ENCODE peak calls at places on chromosomes 6 and 20, in six cellular contexts. One of them, this sample, is unnamed.

GRCh38 chr20:43849496-43850197 is 65.0 kb upstream of the TOX2 start:
- DNase-seq in right atrium auricular region: peak
- DNase-seq in heart left ventricle: no peak
- DNase-seq in pancreas: no peak
- DNase-seq in psoas muscle: no peak
- DNase-seq in adipocyte: peak
- DNase-seq in this sample: no peak

GRCh38 chr6:16773376-16773775 is 12.1 kb upstream of the ATXN1 start:
- DNase-seq in adipocyte: no peak
- DNase-seq in right atrium auricular region: no peak
- DNase-seq in psoas muscle: no peak
- DNase-seq in pancreas: no peak
- DNase-seq in heart left ventricle: no peak
- DNase-seq in this sample: no peak

GRCh38 chr6:19312291-19312978 is 524.7 kb upstream of the ID4 start:
- DNase-seq in psoas muscle: no peak
- DNase-seq in adipocyte: no peak
- DNase-seq in pancreas: no peak
- DNase-seq in heart left ventricle: no peak
- DNase-seq in right atrium auricular region: no peak
- DNase-seq in this sample: no peak

GRCh38 chr20:10954137-10954840 is 280.5 kb upstream of the JAG1 start:
- DNase-seq in pancreas: peak
- DNase-seq in psoas muscle: no peak
- DNase-seq in heart left ventricle: no peak
- DNase-seq in adipocyte: no peak
- DNase-seq in right atrium auricular region: no peak
- DNase-seq in this sample: peak

GRCh38 chr20:17501701-17502100 is 29.5 kb downstream of the BFSP1 start:
- DNase-seq in right atrium auricular region: no peak
- DNase-seq in psoas muscle: no peak
- DNase-seq in adipocyte: no peak
- DNase-seq in heart left ventricle: no peak
- DNase-seq in pancreas: no peak
- DNase-seq in this sample: no peak

GRCh38 chr6:89258912-89259311 is 41.8 kb upstream of the GABRR1 start:
- DNase-seq in adipocyte: no peak
- DNase-seq in pancreas: no peak
- DNase-seq in heart left ventricle: no peak
- DNase-seq in right atrium auricular region: no peak
- DNase-seq in psoas muscle: no peak
- DNase-seq in this sample: no peak

GRCh38 chr6:155418017-155418749 is 37.5 kb downstream of the NOX3 start:
- DNase-seq in psoas muscle: peak
- DNase-seq in adipocyte: peak
- DNase-seq in right atrium auricular region: no peak
- DNase-seq in pancreas: no peak
- DNase-seq in heart left ventricle: peak
- DNase-seq in this sample: peak

GRCh38 chr6:19327684-19328083 is 509.5 kb upstream of the ID4 start:
- DNase-seq in right atrium auricular region: no peak
- DNase-seq in adipocyte: no peak
- DNase-seq in heart left ventricle: no peak
- DNase-seq in psoas muscle: no peak
- DNase-seq in pancreas: no peak
- DNase-seq in this sample: no peak

GRCh38 chr20:58839474-58839874 is 11.2 kb downstream of the GNAS-AS1 start:
- DNase-seq in right atrium auricular region: no peak
- DNase-seq in psoas muscle: no peak
- DNase-seq in heart left ventricle: no peak
- DNase-seq in adipocyte: peak
- DNase-seq in pancreas: peak
- DNase-seq in this sample: peak

GRCh38 chr20:56903858-56904257 is 274.8 kb downstream of the TFAP2C start:
- DNase-seq in psoas muscle: no peak
- DNase-seq in adipocyte: no peak
- DNase-seq in pancreas: no peak
- DNase-seq in heart left ventricle: no peak
- DNase-seq in right atrium auricular region: no peak
- DNase-seq in this sample: no peak

GRCh38 chr6:138572200-138572875 is 73.0 kb upstream of the NHSL1 start:
- DNase-seq in psoas muscle: peak
- DNase-seq in right atrium auricular region: peak
- DNase-seq in pancreas: peak
- DNase-seq in adipocyte: peak
- DNase-seq in heart left ventricle: peak
- DNase-seq in this sample: peak

GRCh38 chr6:5490495-5491069 is 229.3 kb downstream of the FARS2 start:
- DNase-seq in adipocyte: no peak
- DNase-seq in heart left ventricle: no peak
- DNase-seq in pancreas: no peak
- DNase-seq in right atrium auricular region: no peak
- DNase-seq in psoas muscle: no peak
- DNase-seq in this sample: no peak

GRCh38 chr6:145569140-145569539 is 166.2 kb downstream of the EPM2A start:
- DNase-seq in psoas muscle: no peak
- DNase-seq in right atrium auricular region: no peak
- DNase-seq in heart left ventricle: no peak
- DNase-seq in pancreas: no peak
- DNase-seq in adipocyte: peak
- DNase-seq in this sample: no peak

GRCh38 chr20:61736751-61737310 is 328.9 kb downstream of the TAF4 start:
- DNase-seq in heart left ventricle: no peak
- DNase-seq in right atrium auricular region: no peak
- DNase-seq in psoas muscle: no peak
- DNase-seq in adipocyte: no peak
- DNase-seq in pancreas: no peak
- DNase-seq in this sample: no peak

GRCh38 chr20:23100021-23100753 is 14.1 kb upstream of the CD93 start:
- DNase-seq in psoas muscle: no peak
- DNase-seq in pancreas: no peak
- DNase-seq in adipocyte: no peak
- DNase-seq in heart left ventricle: no peak
- DNase-seq in right atrium auricular region: no peak
- DNase-seq in this sample: no peak

GRCh38 chr6:9161731-9162130 is 726.4 kb upstream of the SLC35B3 start:
- DNase-seq in adipocyte: no peak
- DNase-seq in pancreas: no peak
- DNase-seq in right atrium auricular region: no peak
- DNase-seq in heart left ventricle: no peak
- DNase-seq in psoas muscle: no peak
- DNase-seq in this sample: no peak

GRCh38 chr6:75546401-75546800 is 52.8 kb upstream of the FILIP1 start:
- DNase-seq in pancreas: no peak
- DNase-seq in right atrium auricular region: no peak
- DNase-seq in heart left ventricle: no peak
- DNase-seq in adipocyte: peak
- DNase-seq in psoas muscle: no peak
- DNase-seq in this sample: no peak

GRCh38 chr20:19633985-19634384 is 124.1 kb upstream of the RIN2 start:
- DNase-seq in right atrium auricular region: no peak
- DNase-seq in psoas muscle: no peak
- DNase-seq in heart left ventricle: no peak
- DNase-seq in pancreas: no peak
- DNase-seq in adipocyte: peak
- DNase-seq in this sample: no peak

GRCh38 chr6:2205396-2205795 is 40.0 kb downstream of the GMDS start:
- DNase-seq in heart left ventricle: no peak
- DNase-seq in adipocyte: no peak
- DNase-seq in pancreas: no peak
- DNase-seq in psoas muscle: no peak
- DNase-seq in right atrium auricular region: no peak
- DNase-seq in this sample: no peak

GRCh38 chr20:13817342-13817741 is 32.5 kb downstream of the NDUFAF5 start:
- DNase-seq in psoas muscle: no peak
- DNase-seq in adipocyte: peak
- DNase-seq in pancreas: no peak
- DNase-seq in right atrium auricular region: no peak
- DNase-seq in heart left ventricle: no peak
- DNase-seq in this sample: no peak

GRCh38 chr6:34791164-34791841 is 580 bp upstream of the BLTP3A start:
- DNase-seq in right atrium auricular region: peak
- DNase-seq in pancreas: peak
- DNase-seq in heart left ventricle: peak
- DNase-seq in adipocyte: peak
- DNase-seq in psoas muscle: peak
- DNase-seq in this sample: peak

GRCh38 chr6:109486068-109486467 is 3.0 kb upstream of the ZBTB24 start:
- DNase-seq in psoas muscle: no peak
- DNase-seq in right atrium auricular region: no peak
- DNase-seq in pancreas: no peak
- DNase-seq in heart left ventricle: no peak
- DNase-seq in adipocyte: no peak
- DNase-seq in this sample: no peak

GRCh38 chr6:8828376-8828775 is 393.0 kb upstream of the SLC35B3 start:
- DNase-seq in right atrium auricular region: no peak
- DNase-seq in heart left ventricle: no peak
- DNase-seq in psoas muscle: no peak
- DNase-seq in pancreas: no peak
- DNase-seq in adipocyte: no peak
- DNase-seq in this sample: no peak

GRCh38 chr6:139380168-139380567 is 5.7 kb upstream of the CITED2 start:
- DNase-seq in adipocyte: no peak
- DNase-seq in psoas muscle: no peak
- DNase-seq in right atrium auricular region: no peak
- DNase-seq in heart left ventricle: no peak
- DNase-seq in pancreas: no peak
- DNase-seq in this sample: no peak

GRCh38 chr20:2256132-2256531 is 39.7 kb upstream of the TGM3 start:
- DNase-seq in psoas muscle: no peak
- DNase-seq in pancreas: no peak
- DNase-seq in heart left ventricle: no peak
- DNase-seq in right atrium auricular region: no peak
- DNase-seq in adipocyte: no peak
- DNase-seq in this sample: no peak

GRCh38 chr20:51593584-51593983 is 51.1 kb upstream of the NFATC2 start:
- DNase-seq in right atrium auricular region: no peak
- DNase-seq in adipocyte: no peak
- DNase-seq in heart left ventricle: no peak
- DNase-seq in psoas muscle: no peak
- DNase-seq in pancreas: no peak
- DNase-seq in this sample: no peak

GRCh38 chr20:51595744-51596143 is 53.2 kb upstream of the NFATC2 start:
- DNase-seq in psoas muscle: no peak
- DNase-seq in adipocyte: no peak
- DNase-seq in right atrium auricular region: no peak
- DNase-seq in pancreas: no peak
- DNase-seq in heart left ventricle: no peak
- DNase-seq in this sample: no peak

GRCh38 chr20:51594999-51595532 is 52.5 kb upstream of the NFATC2 start:
- DNase-seq in psoas muscle: peak
- DNase-seq in pancreas: peak
- DNase-seq in heart left ventricle: peak
- DNase-seq in right atrium auricular region: peak
- DNase-seq in adipocyte: peak
- DNase-seq in this sample: peak

GRCh38 chr20:51592564-51592963 is 50.0 kb upstream of the NFATC2 start:
- DNase-seq in adipocyte: no peak
- DNase-seq in pancreas: no peak
- DNase-seq in psoas muscle: no peak
- DNase-seq in heart left ventricle: no peak
- DNase-seq in right atrium auricular region: no peak
- DNase-seq in this sample: no peak

DNA sequence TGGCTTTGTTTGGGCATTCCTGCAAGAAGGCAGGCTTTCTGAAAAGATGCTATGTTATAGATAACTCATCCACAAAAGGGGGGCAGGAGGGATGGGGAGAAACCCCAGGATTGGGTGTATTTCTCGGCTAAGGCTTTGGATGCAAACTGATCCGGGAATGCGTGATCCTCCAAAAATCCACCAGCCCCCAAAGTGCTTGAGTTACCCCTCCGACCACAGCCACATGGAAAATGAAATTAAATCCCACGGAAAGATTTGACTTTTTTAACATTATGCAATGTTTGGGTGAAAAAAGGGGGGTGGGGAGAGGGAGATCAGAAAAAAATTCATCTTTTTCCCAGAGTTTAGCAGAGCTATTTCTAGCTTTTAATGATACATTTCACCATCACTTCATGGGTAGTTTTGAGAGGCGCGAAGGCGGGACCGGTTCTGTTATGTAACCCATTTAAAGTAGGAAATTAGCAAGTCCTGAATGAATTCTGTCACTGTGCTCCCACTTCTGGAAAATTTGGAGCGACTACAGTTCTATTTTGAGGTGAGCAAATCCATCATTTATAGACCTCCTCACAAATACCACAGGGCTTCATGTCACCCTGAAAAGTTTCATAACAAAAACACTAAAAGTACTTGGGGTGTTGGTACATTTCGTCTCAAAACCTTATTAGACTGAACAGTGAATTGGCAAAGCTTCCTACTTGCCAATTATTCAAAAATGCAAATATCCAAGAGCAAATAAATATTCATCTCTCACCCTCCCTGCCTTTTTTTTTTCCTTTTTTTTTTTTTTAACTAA is 51.9 kb upstream of the NFATC2 start:
- DNase-seq in right atrium auricular region: peak
- DNase-seq in pancreas: no peak
- DNase-seq in psoas muscle: no peak
- DNase-seq in heart left ventricle: no peak
- DNase-seq in adipocyte: peak
- DNase-seq in this sample: no peak
- H3K4me3 ChIP-seq in right atrium auricular region: no peak
- H3K4me3 ChIP-seq in pancreas: no peak
- H3K4me3 ChIP-seq in psoas muscle: no peak
- H3K4me3 ChIP-seq in heart left ventricle: no peak
- H3K4me3 ChIP-seq in adipocyte: no peak
- H3K4me3 ChIP-seq in this sample: no peak

GRCh38 chr6:3751019-3751729 is at the start of gene PXDC1:
- DNase-seq in psoas muscle: no peak
- DNase-seq in heart left ventricle: no peak
- DNase-seq in right atrium auricular region: no peak
- DNase-seq in pancreas: no peak
- DNase-seq in adipocyte: no peak
- DNase-seq in this sample: peak
- H3K4me3 ChIP-seq in psoas muscle: peak
- H3K4me3 ChIP-seq in heart left ventricle: peak
- H3K4me3 ChIP-seq in right atrium auricular region: peak
- H3K4me3 ChIP-seq in pancreas: peak
- H3K4me3 ChIP-seq in adipocyte: peak
- H3K4me3 ChIP-seq in this sample: peak

GRCh38 chr6:54236984-54237383 is 71.3 kb upstream of the TINAG start:
- DNase-seq in right atrium auricular region: no peak
- DNase-seq in psoas muscle: no peak
- DNase-seq in pancreas: no peak
- DNase-seq in adipocyte: no peak
- DNase-seq in heart left ventricle: no peak
- DNase-seq in this sample: no peak
- H3K4me3 ChIP-seq in right atrium auricular region: no peak
- H3K4me3 ChIP-seq in psoas muscle: no peak
- H3K4me3 ChIP-seq in pancreas: no peak
- H3K4me3 ChIP-seq in adipocyte: no peak
- H3K4me3 ChIP-seq in heart left ventricle: no peak
- H3K4me3 ChIP-seq in this sample: no peak

DNA sequence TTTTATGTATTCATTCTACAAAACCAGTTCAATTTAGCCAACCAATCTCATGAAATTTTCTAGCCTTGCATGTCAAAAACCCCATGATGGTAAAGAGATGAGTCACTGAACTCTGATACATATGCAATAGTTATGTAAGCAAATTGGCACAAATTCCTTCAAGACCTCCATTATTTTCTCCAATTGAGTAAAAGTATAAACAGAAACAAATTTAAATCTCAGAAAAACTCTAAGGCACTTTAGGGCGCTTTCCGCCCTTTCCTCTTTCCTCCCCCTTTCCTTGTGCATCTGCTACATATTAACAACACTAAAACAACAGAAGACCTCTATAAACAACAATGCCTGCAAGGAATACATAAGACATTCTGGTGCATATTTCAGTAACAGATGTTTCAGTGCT is 48.5 kb downstream of the KIF13A start:
- DNase-seq in right atrium auricular region: no peak
- DNase-seq in pancreas: no peak
- DNase-seq in adipocyte: peak
- DNase-seq in psoas muscle: no peak
- DNase-seq in heart left ventricle: no peak
- DNase-seq in this sample: no peak
- H3K4me3 ChIP-seq in right atrium auricular region: no peak
- H3K4me3 ChIP-seq in pancreas: no peak
- H3K4me3 ChIP-seq in adipocyte: no peak
- H3K4me3 ChIP-seq in psoas muscle: no peak
- H3K4me3 ChIP-seq in heart left ventricle: no peak
- H3K4me3 ChIP-seq in this sample: no peak

This sample was measured in left lung.